ENCODE peak calls at places on chromosome 19, in five cellular contexts. F, M, U, Y and W are unnamed samples.

GRCh38 chr19:4388171-4389063 is 11.9 kb downstream of the SH3GL1 start:
- DNase-seq in F (no peak), M (no peak), U (no peak), Y (no peak), W (no peak)

GRCh38 chr19:51441410-51442390 is 16.6 kb downstream of the SIGLEC8 start:
- DNase-seq in F (no peak), M (no peak), U (peak; percentile 90), Y (no peak), W (no peak)

GRCh38 chr19:23526302-23526701 is 131.0 kb upstream of the ZNF91 start:
- DNase-seq in F (no peak), M (no peak), U (no peak), Y (no peak), W (no peak)

GRCh38 chr19:55157064-55157908 is at the start of gene TNNI3:
- DNase-seq in F (no peak), M (no peak), U (no peak), Y (no peak), W (no peak)

GRCh38 chr19:28898279-28898678 is 314.7 kb downstream of the UQCRFS1 start:
- DNase-seq in F (no peak), M (no peak), U (peak; percentile 11), Y (no peak), W (no peak)

GRCh38 chr19:5641171-5641570 is 18.3 kb downstream of the SAFB start:
- DNase-seq in F (no peak), M (no peak), U (no peak), Y (no peak), W (no peak)

GRCh38 chr19:38015216-38015615 is 108.2 kb downstream of the SIPA1L3 start:
- DNase-seq in F (no peak), M (no peak), U (no peak), Y (no peak), W (no peak)

GRCh38 chr19:12880551-12881171 is 588 bp downstream of the DNASE2 start:
- DNase-seq in F (peak; percentile 52), M (peak; percentile 53), U (peak; percentile 88), Y (no peak), W (peak; percentile 66)

GRCh38 chr19:49638360-49638759 is 1.6 kb downstream of the RRAS start:
- DNase-seq in F (no peak), M (no peak), U (no peak), Y (no peak), W (no peak)

GRCh38 chr19:4013886-4014540 is 6.5 kb downstream of the PIAS4 start:
- DNase-seq in F (no peak), M (no peak), U (no peak), Y (no peak), W (no peak)

GRCh38 chr19:47445937-47446402 is 25.7 kb downstream of the SLC8A2 start:
- DNase-seq in F (no peak), M (no peak), U (peak; percentile 92), Y (no peak), W (peak; percentile 53)

GRCh38 chr19:17865364-17866311 is 5.9 kb downstream of the RPL18A start:
- DNase-seq in F (no peak), M (no peak), U (no peak), Y (no peak), W (no peak)

GRCh38 chr19:3115916-3116602 is 19.8 kb upstream of the GNA15 start:
- DNase-seq in F (no peak), M (no peak), U (no peak), Y (no peak), W (no peak)

GRCh38 chr19:38031423-38031770 is 124.4 kb downstream of the SIPA1L3 start:
- DNase-seq in F (no peak), M (no peak), U (no peak), Y (no peak), W (no peak)

GRCh38 chr19:6364353-6364752 is 3.0 kb downstream of the CLPP start:
- DNase-seq in F (no peak), M (no peak), U (no peak), Y (no peak), W (no peak)

DNA sequence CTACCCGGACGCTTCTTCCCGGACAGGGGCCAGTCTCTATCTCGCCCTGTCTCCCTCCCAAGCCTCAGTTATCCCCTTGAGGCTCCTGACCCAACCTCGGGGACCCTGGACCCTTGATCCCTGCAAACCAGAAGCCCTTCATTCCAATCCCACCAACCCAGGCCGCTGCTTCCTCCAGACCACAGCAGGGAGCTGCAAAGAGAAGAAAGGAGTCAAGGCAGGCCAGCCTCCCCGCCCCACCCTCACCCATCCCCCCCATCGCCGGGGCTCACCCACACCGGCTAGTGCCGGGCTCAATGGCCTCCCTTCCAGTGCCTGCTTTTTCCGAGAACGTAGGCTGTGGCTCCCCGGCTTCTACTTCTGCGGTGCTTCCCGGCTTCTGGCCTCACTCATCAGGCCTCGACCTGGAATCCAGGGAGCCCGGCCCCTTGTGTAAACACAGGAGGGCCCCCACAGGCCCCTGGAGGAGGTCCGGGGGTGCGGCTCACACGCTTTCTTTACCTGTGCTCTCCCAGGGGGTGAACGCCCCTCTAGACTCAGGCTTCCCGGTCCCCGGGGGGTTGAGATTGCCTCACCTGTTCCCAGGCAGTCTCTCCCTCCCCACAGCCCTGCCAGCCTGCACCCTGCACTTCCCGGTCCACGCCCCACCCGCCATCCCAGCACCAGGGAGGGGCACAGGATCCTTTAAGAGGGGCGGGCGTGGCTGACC is at the start of gene FAM83E:
- DNase-seq in F (no peak), M (no peak), U (peak; percentile 77), Y (no peak), W (no peak)
- TF ChIP-seq POLR2A in F (no peak), M (no peak), U (no peak), Y (peak; percentile 73), W (no peak)

GRCh38 chr19:20051841-20052768 is 12.8 kb upstream of the ZNF682 start:
- DNase-seq in F (peak; percentile 26), M (peak; percentile 95), U (peak; percentile 92), Y (peak; percentile 16), W (peak; percentile 90)
- TF ChIP-seq POLR2A in F (peak; percentile 7), M (no peak), U (no peak), Y (no peak), W (no peak)

GRCh38 chr19:32063601-32064000 is 281.8 kb upstream of the ZNF507 start:
- DNase-seq in F (no peak), M (no peak), U (no peak), Y (no peak), W (no peak)
- TF ChIP-seq POLR2A in F (no peak), M (no peak), U (no peak), Y (no peak), W (no peak)

GRCh38 chr19:35140898-35141626 is 2.0 kb upstream of the FXYD7 start:
- DNase-seq in F (peak; percentile 99), M (peak; percentile 93), U (peak; percentile 97), Y (peak; percentile 99), W (peak; percentile 93)
- TF ChIP-seq POLR2A in F (no peak), M (no peak), U (no peak), Y (no peak), W (peak; percentile 81)

GRCh38 chr19:16075430-16076153 is 703 bp upstream of the TPM4 start:
- DNase-seq in F (no peak), M (no peak), U (peak; percentile 48), Y (no peak), W (peak; percentile 48)
- TF ChIP-seq POLR2A in F (no peak), M (no peak), U (peak; percentile 13), Y (peak; percentile 6), W (no peak)

GRCh38 chr19:43532962-43533545 is at the start of gene ZNF575:
- DNase-seq in F (peak; percentile 94), M (peak; percentile 81), U (peak; percentile 97), Y (peak; percentile 78), W (peak; percentile 92)
- TF ChIP-seq POLR2A in F (peak; percentile 43), M (no peak), U (no peak), Y (peak; percentile 29), W (no peak)

DNA sequence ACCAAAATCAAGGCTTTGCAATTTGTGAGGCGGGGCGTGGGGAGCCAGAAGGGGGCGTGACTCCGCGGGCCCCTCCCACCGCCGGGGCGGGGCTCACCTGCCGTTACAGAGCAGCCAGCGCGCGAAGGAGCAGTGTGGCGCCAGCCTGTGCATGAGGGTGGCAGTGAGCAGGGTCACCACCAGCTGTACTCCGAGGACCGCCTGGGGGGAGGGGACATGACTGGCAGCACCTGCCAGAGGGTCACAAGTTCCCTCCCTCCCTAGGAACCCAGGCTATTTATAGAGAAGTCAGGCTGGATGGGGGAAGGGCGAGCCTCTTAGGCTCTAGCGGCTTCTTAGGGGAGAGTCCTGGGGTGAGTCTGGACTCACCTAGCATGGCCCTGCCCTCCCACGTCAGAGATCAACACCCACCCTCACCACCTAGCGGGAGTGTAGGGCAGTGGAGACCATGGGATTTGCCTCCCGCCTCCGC is 3.6 kb downstream of the TMEM161A start:
- DNase-seq in F (no peak), M (no peak), U (no peak), Y (no peak), W (no peak)
- TF ChIP-seq POLR2A in F (no peak), M (no peak), U (no peak), Y (no peak), W (no peak)

DNA sequence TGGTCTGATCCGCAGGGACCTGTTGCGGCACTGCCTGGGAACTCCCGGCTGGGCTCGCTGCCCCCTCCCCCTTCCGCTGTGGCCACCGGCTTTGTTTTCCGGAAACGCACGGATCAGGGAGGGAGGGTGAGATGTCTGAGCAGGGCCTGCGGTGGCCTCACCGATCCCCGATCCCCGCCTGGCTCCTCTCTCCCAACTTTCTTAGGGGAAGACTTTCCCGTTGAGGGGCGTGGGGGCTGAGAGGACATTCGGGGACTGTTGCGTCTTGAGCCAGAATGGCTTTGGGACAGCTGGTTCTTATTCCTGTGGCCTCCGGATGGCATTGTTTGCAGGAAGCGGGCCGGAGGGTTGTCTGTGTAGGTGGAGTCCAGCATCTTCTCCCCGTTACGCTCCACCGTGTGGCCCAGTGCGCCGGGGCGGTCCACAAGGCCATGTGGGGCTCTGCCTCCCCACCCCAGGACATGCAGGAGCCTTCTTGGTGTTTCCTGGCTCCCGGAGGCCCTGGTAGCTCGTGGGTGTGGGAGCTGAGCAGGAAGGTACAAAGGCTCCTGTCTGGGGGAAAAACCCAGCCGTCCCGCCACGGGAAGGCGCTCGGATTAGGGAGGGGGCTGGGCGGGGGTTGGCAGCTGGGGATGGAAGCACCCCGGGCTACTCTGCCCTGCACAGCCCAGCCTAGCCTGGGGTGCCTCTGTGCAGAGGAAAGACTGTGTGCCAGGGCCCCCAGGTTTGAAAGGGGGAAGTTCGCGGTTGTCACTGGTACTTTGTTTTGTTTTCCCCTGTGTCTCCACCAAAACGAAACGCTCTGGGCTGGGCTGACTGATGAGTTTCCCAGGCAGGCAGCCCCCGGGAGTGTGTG is 1.3 kb downstream of the CSNK1G2 start:
- DNase-seq in F (peak; percentile 86), M (peak; percentile 81), U (peak; percentile 96), Y (peak; percentile 75), W (peak; percentile 76)
- TF ChIP-seq POLR2A in F (peak; percentile 7), M (no peak), U (peak; percentile 13), Y (no peak), W (no peak)